ENCODE peak calls at places on chromosomes 7 and 10, in ten cellular contexts. One of them, this sample, is unnamed.

GRCh38 chr7:65438593-65438992 is 64.9 kb downstream of the ZNF92 start:
- DNase-seq in stimulated activated CD4-positive, alpha-beta T cell treated with anti-CD3 and anti-CD28 coated beads, Interleukin-4, amount 100 ng/mL, for 1 hour: no peak
- DNase-seq in activated CD4-positive, alpha-beta T cell treated with anti-CD3 and anti-CD28 coated beads for 4 hours: no peak
- DNase-seq in suprapubic skin: no peak
- DNase-seq in GM03348: peak; percentile 68
- DNase-seq in activated naive CD4-positive, alpha-beta T cell: no peak
- DNase-seq in NCI-H460: no peak
- DNase-seq in T-cell: no peak
- DNase-seq in LoVo: peak; percentile 37
- DNase-seq in EL: peak; percentile 85
- DNase-seq in this sample: no peak

GRCh38 chr10:53675201-53675600 is 902.6 kb upstream of the MBL2 start:
- DNase-seq in GM03348: no peak
- DNase-seq in activated CD4-positive, alpha-beta T cell treated with anti-CD3 and anti-CD28 coated beads for 4 hours: no peak
- DNase-seq in stimulated activated CD4-positive, alpha-beta T cell treated with anti-CD3 and anti-CD28 coated beads, Interleukin-4, amount 100 ng/mL, for 1 hour: no peak
- DNase-seq in LoVo: no peak
- DNase-seq in T-cell: no peak
- DNase-seq in suprapubic skin: no peak
- DNase-seq in EL: no peak
- DNase-seq in NCI-H460: no peak
- DNase-seq in activated naive CD4-positive, alpha-beta T cell: no peak
- DNase-seq in this sample: no peak

GRCh38 chr10:121935702-121936101 is 7.9 kb upstream of the ATE1 start:
- DNase-seq in GM03348: no peak
- DNase-seq in T-cell: no peak
- DNase-seq in EL: no peak
- DNase-seq in suprapubic skin: no peak
- DNase-seq in LoVo: peak; percentile 81
- DNase-seq in NCI-H460: no peak
- DNase-seq in activated naive CD4-positive, alpha-beta T cell: no peak
- DNase-seq in stimulated activated CD4-positive, alpha-beta T cell treated with anti-CD3 and anti-CD28 coated beads, Interleukin-4, amount 100 ng/mL, for 1 hour: no peak
- DNase-seq in activated CD4-positive, alpha-beta T cell treated with anti-CD3 and anti-CD28 coated beads for 4 hours: no peak
- DNase-seq in this sample: no peak

GRCh38 chr7:39602351-39602750 is 21.0 kb upstream of the RALA start:
- DNase-seq in GM03348: peak; percentile 52
- DNase-seq in EL: peak; percentile 45
- DNase-seq in T-cell: no peak
- DNase-seq in stimulated activated CD4-positive, alpha-beta T cell treated with anti-CD3 and anti-CD28 coated beads, Interleukin-4, amount 100 ng/mL, for 1 hour: no peak
- DNase-seq in LoVo: no peak
- DNase-seq in activated naive CD4-positive, alpha-beta T cell: no peak
- DNase-seq in suprapubic skin: no peak
- DNase-seq in activated CD4-positive, alpha-beta T cell treated with anti-CD3 and anti-CD28 coated beads for 4 hours: no peak
- DNase-seq in NCI-H460: no peak
- DNase-seq in this sample: no peak

GRCh38 chr10:26860026-26860541 is 674 bp downstream of the ABI1 start:
- DNase-seq in LoVo: peak; percentile 75
- DNase-seq in NCI-H460: peak; percentile 34
- DNase-seq in suprapubic skin: peak; percentile 89
- DNase-seq in activated naive CD4-positive, alpha-beta T cell: peak; percentile 39
- DNase-seq in activated CD4-positive, alpha-beta T cell treated with anti-CD3 and anti-CD28 coated beads for 4 hours: peak; percentile 62
- DNase-seq in T-cell: peak; percentile 38
- DNase-seq in GM03348: peak; percentile 74
- DNase-seq in stimulated activated CD4-positive, alpha-beta T cell treated with anti-CD3 and anti-CD28 coated beads, Interleukin-4, amount 100 ng/mL, for 1 hour: peak; percentile 45
- DNase-seq in EL: peak; percentile 82
- DNase-seq in this sample: peak; percentile 82

GRCh38 chr7:74351836-74352235 is 62.6 kb downstream of the CLIP2 start:
- DNase-seq in suprapubic skin: no peak
- DNase-seq in activated CD4-positive, alpha-beta T cell treated with anti-CD3 and anti-CD28 coated beads for 4 hours: no peak
- DNase-seq in GM03348: no peak
- DNase-seq in T-cell: no peak
- DNase-seq in NCI-H460: no peak
- DNase-seq in activated naive CD4-positive, alpha-beta T cell: no peak
- DNase-seq in LoVo: no peak
- DNase-seq in EL: no peak
- DNase-seq in stimulated activated CD4-positive, alpha-beta T cell treated with anti-CD3 and anti-CD28 coated beads, Interleukin-4, amount 100 ng/mL, for 1 hour: no peak
- DNase-seq in this sample: no peak

GRCh38 chr7:51340936-51341335 is 24.3 kb upstream of the COBL start:
- DNase-seq in activated CD4-positive, alpha-beta T cell treated with anti-CD3 and anti-CD28 coated beads for 4 hours: no peak
- DNase-seq in EL: no peak
- DNase-seq in NCI-H460: no peak
- DNase-seq in activated naive CD4-positive, alpha-beta T cell: no peak
- DNase-seq in T-cell: no peak
- DNase-seq in GM03348: no peak
- DNase-seq in suprapubic skin: no peak
- DNase-seq in LoVo: no peak
- DNase-seq in stimulated activated CD4-positive, alpha-beta T cell treated with anti-CD3 and anti-CD28 coated beads, Interleukin-4, amount 100 ng/mL, for 1 hour: no peak
- DNase-seq in this sample: no peak

GRCh38 chr10:30045961-30046360 is 13.4 kb downstream of the JCAD start:
- DNase-seq in suprapubic skin: no peak
- DNase-seq in activated naive CD4-positive, alpha-beta T cell: no peak
- DNase-seq in stimulated activated CD4-positive, alpha-beta T cell treated with anti-CD3 and anti-CD28 coated beads, Interleukin-4, amount 100 ng/mL, for 1 hour: no peak
- DNase-seq in T-cell: no peak
- DNase-seq in EL: no peak
- DNase-seq in GM03348: no peak
- DNase-seq in NCI-H460: no peak
- DNase-seq in LoVo: no peak
- DNase-seq in activated CD4-positive, alpha-beta T cell treated with anti-CD3 and anti-CD28 coated beads for 4 hours: no peak
- DNase-seq in this sample: no peak

GRCh38 chr7:149851449-149851848 is 13.3 kb downstream of the ZNF862 start:
- DNase-seq in stimulated activated CD4-positive, alpha-beta T cell treated with anti-CD3 and anti-CD28 coated beads, Interleukin-4, amount 100 ng/mL, for 1 hour: no peak
- DNase-seq in T-cell: no peak
- DNase-seq in GM03348: no peak
- DNase-seq in activated naive CD4-positive, alpha-beta T cell: no peak
- DNase-seq in NCI-H460: no peak
- DNase-seq in EL: no peak
- DNase-seq in activated CD4-positive, alpha-beta T cell treated with anti-CD3 and anti-CD28 coated beads for 4 hours: no peak
- DNase-seq in LoVo: no peak
- DNase-seq in suprapubic skin: no peak
- DNase-seq in this sample: no peak

GRCh38 chr10:60426425-60426824 is 36.8 kb upstream of the ANK3 start:
- DNase-seq in GM03348: peak; percentile 44
- DNase-seq in activated CD4-positive, alpha-beta T cell treated with anti-CD3 and anti-CD28 coated beads for 4 hours: no peak
- DNase-seq in activated naive CD4-positive, alpha-beta T cell: no peak
- DNase-seq in stimulated activated CD4-positive, alpha-beta T cell treated with anti-CD3 and anti-CD28 coated beads, Interleukin-4, amount 100 ng/mL, for 1 hour: no peak
- DNase-seq in NCI-H460: peak; percentile 87
- DNase-seq in LoVo: no peak
- DNase-seq in EL: peak; percentile 86
- DNase-seq in suprapubic skin: no peak
- DNase-seq in T-cell: no peak
- DNase-seq in this sample: no peak

GRCh38 chr10:125079091-125079600 is 81.2 kb downstream of the CTBP2 start:
- DNase-seq in T-cell: no peak
- DNase-seq in LoVo: no peak
- DNase-seq in EL: no peak
- DNase-seq in suprapubic skin: no peak
- DNase-seq in activated CD4-positive, alpha-beta T cell treated with anti-CD3 and anti-CD28 coated beads for 4 hours: no peak
- DNase-seq in activated naive CD4-positive, alpha-beta T cell: no peak
- DNase-seq in stimulated activated CD4-positive, alpha-beta T cell treated with anti-CD3 and anti-CD28 coated beads, Interleukin-4, amount 100 ng/mL, for 1 hour: no peak
- DNase-seq in GM03348: no peak
- DNase-seq in NCI-H460: no peak
- DNase-seq in this sample: no peak

GRCh38 chr7:143395187-143396149 is 13.2 kb downstream of the EPHA1 start:
- DNase-seq in LoVo: no peak
- DNase-seq in activated CD4-positive, alpha-beta T cell treated with anti-CD3 and anti-CD28 coated beads for 4 hours: no peak
- DNase-seq in GM03348: no peak
- DNase-seq in stimulated activated CD4-positive, alpha-beta T cell treated with anti-CD3 and anti-CD28 coated beads, Interleukin-4, amount 100 ng/mL, for 1 hour: no peak
- DNase-seq in suprapubic skin: no peak
- DNase-seq in NCI-H460: no peak
- DNase-seq in activated naive CD4-positive, alpha-beta T cell: no peak
- DNase-seq in EL: peak; percentile 23
- DNase-seq in T-cell: no peak
- DNase-seq in this sample: no peak

GRCh38 chr7:70738080-70738479 is 393.9 kb upstream of the GALNT17 start:
- DNase-seq in stimulated activated CD4-positive, alpha-beta T cell treated with anti-CD3 and anti-CD28 coated beads, Interleukin-4, amount 100 ng/mL, for 1 hour: no peak
- DNase-seq in EL: peak; percentile 2
- DNase-seq in NCI-H460: peak; percentile 19
- DNase-seq in LoVo: peak; percentile 91
- DNase-seq in suprapubic skin: no peak
- DNase-seq in activated CD4-positive, alpha-beta T cell treated with anti-CD3 and anti-CD28 coated beads for 4 hours: no peak
- DNase-seq in GM03348: peak; percentile 42
- DNase-seq in activated naive CD4-positive, alpha-beta T cell: no peak
- DNase-seq in T-cell: no peak
- DNase-seq in this sample: no peak

GRCh38 chr7:141671705-141672496 is 30.1 kb downstream of the DENND11 start:
- DNase-seq in T-cell: no peak
- DNase-seq in EL: no peak
- DNase-seq in activated naive CD4-positive, alpha-beta T cell: no peak
- DNase-seq in GM03348: no peak
- DNase-seq in stimulated activated CD4-positive, alpha-beta T cell treated with anti-CD3 and anti-CD28 coated beads, Interleukin-4, amount 100 ng/mL, for 1 hour: no peak
- DNase-seq in activated CD4-positive, alpha-beta T cell treated with anti-CD3 and anti-CD28 coated beads for 4 hours: no peak
- DNase-seq in LoVo: no peak
- DNase-seq in NCI-H460: no peak
- DNase-seq in suprapubic skin: no peak
- DNase-seq in this sample: no peak

GRCh38 chr7:149720372-149721083 is 52.9 kb downstream of the ZNF467 start:
- DNase-seq in EL: no peak
- DNase-seq in GM03348: no peak
- DNase-seq in activated CD4-positive, alpha-beta T cell treated with anti-CD3 and anti-CD28 coated beads for 4 hours: no peak
- DNase-seq in T-cell: no peak
- DNase-seq in LoVo: no peak
- DNase-seq in activated naive CD4-positive, alpha-beta T cell: no peak
- DNase-seq in suprapubic skin: no peak
- DNase-seq in NCI-H460: peak; percentile 95
- DNase-seq in stimulated activated CD4-positive, alpha-beta T cell treated with anti-CD3 and anti-CD28 coated beads, Interleukin-4, amount 100 ng/mL, for 1 hour: no peak
- DNase-seq in this sample: peak; percentile 86

GRCh38 chr7:51327287-51327717 is 10.7 kb upstream of the COBL start:
- DNase-seq in LoVo: no peak
- DNase-seq in stimulated activated CD4-positive, alpha-beta T cell treated with anti-CD3 and anti-CD28 coated beads, Interleukin-4, amount 100 ng/mL, for 1 hour: no peak
- DNase-seq in EL: no peak
- DNase-seq in suprapubic skin: no peak
- DNase-seq in activated naive CD4-positive, alpha-beta T cell: no peak
- DNase-seq in T-cell: no peak
- DNase-seq in GM03348: no peak
- DNase-seq in NCI-H460: no peak
- DNase-seq in activated CD4-positive, alpha-beta T cell treated with anti-CD3 and anti-CD28 coated beads for 4 hours: no peak
- DNase-seq in this sample: no peak

GRCh38 chr7:100418930-100419659 is 9.4 kb downstream of the ZCWPW1 start:
- DNase-seq in EL: no peak
- DNase-seq in LoVo: no peak
- DNase-seq in GM03348: no peak
- DNase-seq in stimulated activated CD4-positive, alpha-beta T cell treated with anti-CD3 and anti-CD28 coated beads, Interleukin-4, amount 100 ng/mL, for 1 hour: no peak
- DNase-seq in NCI-H460: no peak
- DNase-seq in activated naive CD4-positive, alpha-beta T cell: no peak
- DNase-seq in activated CD4-positive, alpha-beta T cell treated with anti-CD3 and anti-CD28 coated beads for 4 hours: no peak
- DNase-seq in suprapubic skin: no peak
- DNase-seq in T-cell: no peak
- DNase-seq in this sample: no peak

GRCh38 chr7:46301677-46302076 is 380.6 kb upstream of the IGFBP3 start:
- DNase-seq in activated naive CD4-positive, alpha-beta T cell: no peak
- DNase-seq in T-cell: no peak
- DNase-seq in GM03348: peak; percentile 31
- DNase-seq in EL: peak; percentile 44
- DNase-seq in suprapubic skin: no peak
- DNase-seq in LoVo: no peak
- DNase-seq in activated CD4-positive, alpha-beta T cell treated with anti-CD3 and anti-CD28 coated beads for 4 hours: no peak
- DNase-seq in NCI-H460: no peak
- DNase-seq in stimulated activated CD4-positive, alpha-beta T cell treated with anti-CD3 and anti-CD28 coated beads, Interleukin-4, amount 100 ng/mL, for 1 hour: no peak
- DNase-seq in this sample: no peak